ENCODE peak calls at places on chromosome 15, in six cellular contexts. One of them, this sample, is unnamed.

GRCh38 chr15:60137711-60138396 is 133.7 kb downstream of the FOXB1 start:
- DNase-seq in choroid plexus epithelial cell: peak; percentile 27
- DNase-seq in left ventricle myocardium inferior: no peak
- DNase-seq in coronary artery: no peak
- DNase-seq in fibroblast of lung: no peak
- DNase-seq in dorsolateral prefrontal cortex: no peak
- DNase-seq in this sample: no peak

GRCh38 chr15:42152921-42153680 is 3.3 kb downstream of the PLA2G4F start:
- DNase-seq in choroid plexus epithelial cell: no peak
- DNase-seq in left ventricle myocardium inferior: no peak
- DNase-seq in coronary artery: no peak
- DNase-seq in fibroblast of lung: no peak
- DNase-seq in dorsolateral prefrontal cortex: no peak
- DNase-seq in this sample: no peak

GRCh38 chr15:99009741-99010370 is 2.3 kb upstream of the PGPEP1L start:
- DNase-seq in choroid plexus epithelial cell: peak; percentile 17
- DNase-seq in left ventricle myocardium inferior: no peak
- DNase-seq in coronary artery: no peak
- DNase-seq in fibroblast of lung: peak; percentile 16
- DNase-seq in dorsolateral prefrontal cortex: no peak
- DNase-seq in this sample: no peak

GRCh38 chr15:73550190-73550589 is 83.0 kb downstream of the NPTN start:
- DNase-seq in choroid plexus epithelial cell: no peak
- DNase-seq in left ventricle myocardium inferior: no peak
- DNase-seq in coronary artery: no peak
- DNase-seq in fibroblast of lung: no peak
- DNase-seq in dorsolateral prefrontal cortex: no peak
- DNase-seq in this sample: no peak

GRCh38 chr15:60526127-60526616 is 47.2 kb upstream of the ICE2 start:
- DNase-seq in choroid plexus epithelial cell: no peak
- DNase-seq in left ventricle myocardium inferior: no peak
- DNase-seq in coronary artery: no peak
- DNase-seq in fibroblast of lung: no peak
- DNase-seq in dorsolateral prefrontal cortex: no peak
- DNase-seq in this sample: no peak

GRCh38 chr15:60580068-60580467 is 101.1 kb upstream of the ICE2 start:
- DNase-seq in choroid plexus epithelial cell: no peak
- DNase-seq in left ventricle myocardium inferior: no peak
- DNase-seq in coronary artery: no peak
- DNase-seq in fibroblast of lung: no peak
- DNase-seq in dorsolateral prefrontal cortex: no peak
- DNase-seq in this sample: no peak

GRCh38 chr15:94322141-94322540 is 90.8 kb downstream of the MCTP2 start:
- DNase-seq in choroid plexus epithelial cell: peak; percentile 11
- DNase-seq in left ventricle myocardium inferior: no peak
- DNase-seq in coronary artery: no peak
- DNase-seq in fibroblast of lung: no peak
- DNase-seq in dorsolateral prefrontal cortex: no peak
- DNase-seq in this sample: no peak

GRCh38 chr15:61028427-61028826 is 200.7 kb downstream of the RORA start:
- DNase-seq in choroid plexus epithelial cell: no peak
- DNase-seq in left ventricle myocardium inferior: no peak
- DNase-seq in coronary artery: no peak
- DNase-seq in fibroblast of lung: no peak
- DNase-seq in dorsolateral prefrontal cortex: no peak
- DNase-seq in this sample: no peak

GRCh38 chr15:90004671-90005070 is 3.5 kb downstream of the ZNF710 start:
- DNase-seq in choroid plexus epithelial cell: peak; percentile 96
- DNase-seq in left ventricle myocardium inferior: no peak
- DNase-seq in coronary artery: no peak
- DNase-seq in fibroblast of lung: peak; percentile 95
- DNase-seq in dorsolateral prefrontal cortex: no peak
- DNase-seq in this sample: no peak

GRCh38 chr15:63983071-63983711 is 63.1 kb downstream of the DAPK2 start:
- DNase-seq in choroid plexus epithelial cell: no peak
- DNase-seq in left ventricle myocardium inferior: no peak
- DNase-seq in coronary artery: no peak
- DNase-seq in fibroblast of lung: no peak
- DNase-seq in dorsolateral prefrontal cortex: no peak
- DNase-seq in this sample: no peak
- TF ChIP-seq CTCF in choroid plexus epithelial cell: peak; percentile 59
- TF ChIP-seq CTCF in left ventricle myocardium inferior: peak; percentile 14
- TF ChIP-seq CTCF in coronary artery: no peak
- TF ChIP-seq CTCF in fibroblast of lung: no peak
- TF ChIP-seq CTCF in dorsolateral prefrontal cortex: no peak
- TF ChIP-seq CTCF in this sample: no peak

GRCh38 chr15:48823237-48823636 is 12.4 kb upstream of the CEP152 start:
- DNase-seq in choroid plexus epithelial cell: peak; percentile 55
- DNase-seq in left ventricle myocardium inferior: no peak
- DNase-seq in coronary artery: no peak
- DNase-seq in fibroblast of lung: no peak
- DNase-seq in dorsolateral prefrontal cortex: no peak
- DNase-seq in this sample: no peak
- TF ChIP-seq CTCF in choroid plexus epithelial cell: no peak
- TF ChIP-seq CTCF in left ventricle myocardium inferior: no peak
- TF ChIP-seq CTCF in coronary artery: no peak
- TF ChIP-seq CTCF in fibroblast of lung: no peak
- TF ChIP-seq CTCF in dorsolateral prefrontal cortex: no peak
- TF ChIP-seq CTCF in this sample: no peak

GRCh38 chr15:26866298-26867198 is at the start of gene GABRA5:
- DNase-seq in choroid plexus epithelial cell: peak; percentile 35
- DNase-seq in left ventricle myocardium inferior: no peak
- DNase-seq in coronary artery: no peak
- DNase-seq in fibroblast of lung: no peak
- DNase-seq in dorsolateral prefrontal cortex: peak; percentile 72
- DNase-seq in this sample: no peak
- TF ChIP-seq CTCF in choroid plexus epithelial cell: no peak
- TF ChIP-seq CTCF in left ventricle myocardium inferior: peak; percentile 48
- TF ChIP-seq CTCF in coronary artery: no peak
- TF ChIP-seq CTCF in fibroblast of lung: no peak
- TF ChIP-seq CTCF in dorsolateral prefrontal cortex: peak; percentile 34
- TF ChIP-seq CTCF in this sample: no peak

GRCh38 chr15:95826831-95827230 is 503.7 kb upstream of the NR2F2 start:
- DNase-seq in choroid plexus epithelial cell: peak; percentile 57
- DNase-seq in left ventricle myocardium inferior: no peak
- DNase-seq in coronary artery: no peak
- DNase-seq in fibroblast of lung: no peak
- DNase-seq in dorsolateral prefrontal cortex: no peak
- DNase-seq in this sample: no peak
- TF ChIP-seq CTCF in choroid plexus epithelial cell: peak; percentile 57
- TF ChIP-seq CTCF in left ventricle myocardium inferior: no peak
- TF ChIP-seq CTCF in coronary artery: no peak
- TF ChIP-seq CTCF in fibroblast of lung: no peak
- TF ChIP-seq CTCF in dorsolateral prefrontal cortex: no peak
- TF ChIP-seq CTCF in this sample: no peak

GRCh38 chr15:52102468-52102867 is 10.1 kb downstream of the BCL2L10 start:
- DNase-seq in choroid plexus epithelial cell: peak; percentile 97
- DNase-seq in left ventricle myocardium inferior: no peak
- DNase-seq in coronary artery: no peak
- DNase-seq in fibroblast of lung: peak; percentile 93
- DNase-seq in dorsolateral prefrontal cortex: no peak
- DNase-seq in this sample: no peak

GRCh38 chr15:52099654-52100272 is 12.8 kb downstream of the BCL2L10 start:
- DNase-seq in choroid plexus epithelial cell: no peak
- DNase-seq in left ventricle myocardium inferior: no peak
- DNase-seq in coronary artery: no peak
- DNase-seq in fibroblast of lung: no peak
- DNase-seq in dorsolateral prefrontal cortex: no peak
- DNase-seq in this sample: no peak

GRCh38 chr15:52100807-52101206 is 11.8 kb downstream of the BCL2L10 start:
- DNase-seq in choroid plexus epithelial cell: peak; percentile 98
- DNase-seq in left ventricle myocardium inferior: peak; percentile 79
- DNase-seq in coronary artery: no peak
- DNase-seq in fibroblast of lung: peak; percentile 96
- DNase-seq in dorsolateral prefrontal cortex: peak; percentile 72
- DNase-seq in this sample: no peak

GRCh38 chr15:52103217-52104207 is 9.1 kb downstream of the BCL2L10 start:
- DNase-seq in choroid plexus epithelial cell: peak; percentile 97
- DNase-seq in left ventricle myocardium inferior: no peak
- DNase-seq in coronary artery: no peak
- DNase-seq in fibroblast of lung: peak; percentile 95
- DNase-seq in dorsolateral prefrontal cortex: peak; percentile 77
- DNase-seq in this sample: no peak

GRCh38 chr15:52101542-52102340 is 10.8 kb downstream of the BCL2L10 start:
- DNase-seq in choroid plexus epithelial cell: no peak
- DNase-seq in left ventricle myocardium inferior: no peak
- DNase-seq in coronary artery: no peak
- DNase-seq in fibroblast of lung: no peak
- DNase-seq in dorsolateral prefrontal cortex: no peak
- DNase-seq in this sample: no peak
- TF ChIP-seq CTCF in choroid plexus epithelial cell: no peak
- TF ChIP-seq CTCF in left ventricle myocardium inferior: no peak
- TF ChIP-seq CTCF in coronary artery: no peak
- TF ChIP-seq CTCF in fibroblast of lung: no peak
- TF ChIP-seq CTCF in dorsolateral prefrontal cortex: no peak
- TF ChIP-seq CTCF in this sample: no peak

GRCh38 chr15:44545934-44546802 is 9.2 kb downstream of the EIF3J start:
- DNase-seq in choroid plexus epithelial cell: peak; percentile 53
- DNase-seq in left ventricle myocardium inferior: no peak
- DNase-seq in coronary artery: no peak
- DNase-seq in fibroblast of lung: peak; percentile 39
- DNase-seq in dorsolateral prefrontal cortex: no peak
- DNase-seq in this sample: no peak

GRCh38 chr15:44554934-44555723 is 18.2 kb downstream of the EIF3J start:
- DNase-seq in choroid plexus epithelial cell: peak; percentile 37
- DNase-seq in left ventricle myocardium inferior: no peak
- DNase-seq in coronary artery: no peak
- DNase-seq in fibroblast of lung: no peak
- DNase-seq in dorsolateral prefrontal cortex: no peak
- DNase-seq in this sample: no peak

GRCh38 chr15:44550734-44551133 is 13.8 kb downstream of the EIF3J start:
- DNase-seq in choroid plexus epithelial cell: no peak
- DNase-seq in left ventricle myocardium inferior: no peak
- DNase-seq in coronary artery: no peak
- DNase-seq in fibroblast of lung: no peak
- DNase-seq in dorsolateral prefrontal cortex: no peak
- DNase-seq in this sample: no peak

GRCh38 chr15:44550256-44550655 is 13.3 kb downstream of the EIF3J start:
- DNase-seq in choroid plexus epithelial cell: peak; percentile 66
- DNase-seq in left ventricle myocardium inferior: no peak
- DNase-seq in coronary artery: no peak
- DNase-seq in fibroblast of lung: peak; percentile 62
- DNase-seq in dorsolateral prefrontal cortex: no peak
- DNase-seq in this sample: no peak
- TF ChIP-seq CTCF in choroid plexus epithelial cell: peak; percentile 47
- TF ChIP-seq CTCF in left ventricle myocardium inferior: peak; percentile 48
- TF ChIP-seq CTCF in coronary artery: no peak
- TF ChIP-seq CTCF in fibroblast of lung: peak; percentile 15
- TF ChIP-seq CTCF in dorsolateral prefrontal cortex: peak; percentile 42
- TF ChIP-seq CTCF in this sample: peak; percentile 71

DNA sequence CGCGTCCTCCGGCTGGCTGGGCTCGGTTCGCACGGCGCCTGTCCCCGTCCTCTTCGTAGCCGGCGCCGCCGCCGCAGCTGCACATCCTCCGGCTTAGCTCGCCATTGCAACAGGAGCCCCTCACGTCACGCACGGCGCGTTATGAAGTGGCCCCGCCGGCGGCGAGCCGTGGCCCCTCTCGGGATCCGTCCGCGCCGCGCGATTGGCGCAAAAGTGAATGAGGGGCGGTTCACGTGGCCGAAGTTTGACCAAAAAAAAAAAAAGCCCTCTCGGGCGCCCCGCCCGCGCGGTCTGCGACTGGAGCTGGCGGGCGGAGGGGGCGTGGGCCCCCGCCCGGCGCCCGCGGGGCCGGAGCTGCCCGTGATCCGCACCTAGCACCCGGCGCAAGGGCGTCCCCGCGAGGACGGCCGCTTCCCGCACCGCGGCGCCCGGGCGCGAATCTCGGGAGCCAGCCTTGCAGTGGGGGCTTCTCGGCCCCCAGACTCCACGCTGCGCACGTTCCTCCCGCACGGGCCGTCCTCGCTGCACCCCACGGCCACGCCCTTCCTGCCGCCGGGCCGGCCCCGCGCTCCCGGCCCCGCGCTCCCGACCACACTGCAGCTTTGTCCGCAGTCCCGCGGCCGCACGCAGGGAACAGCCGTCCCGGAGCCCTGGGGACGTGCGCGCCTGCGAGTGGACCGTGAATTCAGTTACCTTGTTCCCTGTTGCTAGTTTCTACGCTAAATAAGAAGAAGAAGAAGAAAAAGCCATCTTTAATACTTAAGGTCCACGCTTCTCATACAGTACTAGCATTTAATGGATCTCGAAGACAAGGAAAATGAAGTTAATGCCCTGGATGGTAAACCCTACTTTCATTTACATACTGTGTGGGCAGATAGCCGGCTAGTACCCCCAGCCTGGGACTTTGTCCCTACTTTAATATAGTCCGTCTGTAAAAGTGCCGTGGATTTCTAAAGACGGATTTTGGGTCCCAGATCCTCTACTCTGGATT is at the start of gene CHSY1:
- DNase-seq in choroid plexus epithelial cell: peak; percentile 97
- DNase-seq in left ventricle myocardium inferior: peak; percentile 94
- DNase-seq in coronary artery: peak; percentile 95
- DNase-seq in fibroblast of lung: peak; percentile 95
- DNase-seq in dorsolateral prefrontal cortex: peak; percentile 90
- DNase-seq in this sample: peak; percentile 74
- TF ChIP-seq CTCF in choroid plexus epithelial cell: no peak
- TF ChIP-seq CTCF in left ventricle myocardium inferior: peak; percentile 41
- TF ChIP-seq CTCF in coronary artery: no peak
- TF ChIP-seq CTCF in fibroblast of lung: no peak
- TF ChIP-seq CTCF in dorsolateral prefrontal cortex: no peak
- TF ChIP-seq CTCF in this sample: no peak

This sample was measured in mesothelial cell of epicardium.